ENCODE peak calls at places on chromosomes 11 and 22, in four cellular contexts. P is prostate gland, N is tibial nerve, F is K562. L is an unnamed sample.
A peak's percentile ranks its signal among the peaks of the same experiment; 100 is the strongest.

GRCh38 chr11:108319541-108320145 is 96.8 kb downstream of the ATM start:
- DNase-seq in F (no peak), P (no peak), N (no peak), L (no peak)

GRCh38 chr11:79940165-79940564 is 499.3 kb upstream of the TENM4 start:
- DNase-seq in F (no peak), P (peak; percentile 9), N (no peak), L (no peak)

GRCh38 chr22:20514658-20515406 is 7.4 kb downstream of the MED15 start:
- DNase-seq in F (no peak), N (no peak), P (no peak), L (no peak)

GRCh38 chr11:19739872-19740271 is 27.2 kb downstream of the NAV2 start:
- DNase-seq in P (no peak), F (peak; percentile 5), N (no peak), L (no peak)

GRCh38 chr11:78229106-78229505 is 40.4 kb downstream of the USP35 start:
- DNase-seq in F (no peak), N (no peak), P (no peak), L (peak; percentile 62)

GRCh38 chr22:33923660-33924246 is 3.5 kb upstream of the LARGE1 start:
- DNase-seq in P (peak; percentile 74), F (peak; percentile 58), N (peak; percentile 33), L (no peak)

GRCh38 chr22:29427176-29427760 is 11.1 kb upstream of the RFPL1 start:
- DNase-seq in P (no peak), N (no peak), F (no peak), L (peak; percentile 53)

GRCh38 chr11:121514401-121514981 is 61.7 kb upstream of the SORL1-AS1 start:
- DNase-seq in F (no peak), P (no peak), N (no peak), L (no peak)

GRCh38 chr22:29166180-29166579 is 39.5 kb upstream of the EMID1 start:
- DNase-seq in P (no peak), N (no peak), F (no peak), L (no peak)

GRCh38 chr11:877565-877964 is 33.0 kb downstream of the CHID1 start:
- DNase-seq in N (no peak), P (no peak), F (peak; percentile 91), L (no peak)

GRCh38 chr11:19723572-19724342 is 11.1 kb downstream of the NAV2 start:
- DNase-seq in N (no peak), F (no peak), P (peak; percentile 81), L (no peak)

GRCh38 chr22:49934891-49935557 is 16.6 kb downstream of the CRELD2 start:
- DNase-seq in F (peak; percentile 84), N (peak; percentile 62), P (peak; percentile 76), L (peak; percentile 94)

GRCh38 chr11:67581469-67581868 is 2.1 kb upstream of the GSTP1 start:
- DNase-seq in P (peak; percentile 32), N (no peak), F (no peak), L (no peak)

GRCh38 chr22:24975813-24976341 is 23.4 kb downstream of the KIAA1671 start:
- DNase-seq in F (no peak), P (peak; percentile 37), N (peak; percentile 81), L (no peak)

GRCh38 chr22:24976442-24977218 is 24.1 kb downstream of the KIAA1671 start:
- DNase-seq in P (peak; percentile 69), N (no peak), F (no peak), L (no peak)

GRCh38 chr22:24981066-24981465 is 28.6 kb downstream of the KIAA1671 start:
- DNase-seq in F (no peak), P (no peak), N (no peak), L (no peak)

GRCh38 chr22:24977370-24978230 is 25.1 kb downstream of the KIAA1671 start:
- DNase-seq in P (peak; percentile 66), N (peak; percentile 55), F (no peak), L (no peak)

DNA sequence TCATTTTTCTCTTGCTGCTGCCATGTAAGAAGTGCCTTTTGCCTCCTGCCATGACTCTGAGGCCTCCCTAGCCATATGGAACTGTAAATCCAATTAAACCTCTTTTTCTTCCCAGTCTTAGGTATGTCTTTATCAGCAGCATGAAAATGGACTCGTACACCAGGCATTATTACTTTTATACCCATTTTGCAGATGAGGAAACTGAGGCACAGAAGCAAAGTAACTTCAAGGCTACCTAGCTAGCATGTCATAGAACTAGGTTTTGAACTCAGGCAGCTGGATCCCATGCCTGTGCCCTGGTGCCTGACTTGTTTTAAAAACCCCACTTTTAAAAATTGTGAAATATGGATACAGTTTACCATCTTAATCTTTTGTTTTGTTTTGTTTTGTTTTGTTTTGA is 25.8 kb downstream of the KIAA1671 start:
- DNase-seq in P (no peak), N (no peak), F (no peak), L (no peak)
- H3K4me3 ChIP-seq in P (no peak overlapping the region), N (no peak overlapping the region), F (no peak overlapping the region), L (no peak overlapping the region)

DNA sequence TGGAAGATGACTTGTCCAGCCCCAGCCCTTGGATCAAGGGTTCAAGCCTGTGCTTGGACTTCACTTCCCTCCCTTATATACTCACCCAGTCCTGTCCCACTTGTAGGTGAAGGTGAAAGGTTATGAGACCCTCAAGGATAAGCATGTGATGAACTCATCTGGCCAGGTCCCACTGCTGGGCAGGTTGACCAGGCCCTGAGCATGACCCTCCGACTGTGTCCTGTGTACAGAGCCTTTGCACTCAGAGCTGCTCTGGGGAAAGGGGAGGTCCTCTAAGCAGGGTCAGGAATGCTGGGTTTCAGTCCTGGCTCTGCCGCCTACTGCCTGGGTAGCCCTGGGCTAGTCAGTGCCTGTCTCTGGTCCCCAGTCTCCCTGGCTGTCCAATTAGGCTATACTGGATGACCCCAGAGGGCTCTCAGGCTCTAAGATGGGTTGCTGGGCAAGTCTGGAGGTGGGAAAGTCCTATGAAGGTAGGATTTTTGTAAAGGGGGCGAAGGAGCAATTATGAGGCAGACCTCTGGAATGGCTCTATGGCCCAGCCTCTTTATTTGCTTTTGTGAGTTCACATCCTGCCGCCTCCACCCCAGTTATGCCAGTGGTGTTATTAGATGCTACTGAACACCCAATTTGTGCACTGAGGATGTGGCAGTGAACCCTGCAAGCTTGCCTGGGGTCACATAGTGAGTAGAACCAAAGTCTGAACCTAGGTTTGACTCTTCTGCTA is 14.1 kb downstream of the DGAT2 start:
- DNase-seq in P (no peak), F (no peak), N (no peak), L (no peak)
- TF ChIP-seq POLR2A in P (no peak), F (no peak), N (no peak), L (no peak)

GRCh38 chr22:46055851-46056168 is 78.8 kb upstream of the WNT7B start:
- DNase-seq in N (no peak), F (no peak), P (no peak), L (no peak)

GRCh38 chr22:46054878-46055158 is 77.9 kb upstream of the WNT7B start:
- DNase-seq in F (no peak), N (peak; percentile 10), P (no peak), L (no peak)

GRCh38 chr22:46054091-46054877 is 77.3 kb upstream of the WNT7B start:
- DNase-seq in P (no peak), N (peak; percentile 58), F (no peak), L (no peak)

GRCh38 chr22:46056169-46057041 is 79.4 kb upstream of the WNT7B start:
- DNase-seq in P (no peak), F (no peak), N (peak; percentile 34), L (no peak)

DNA sequence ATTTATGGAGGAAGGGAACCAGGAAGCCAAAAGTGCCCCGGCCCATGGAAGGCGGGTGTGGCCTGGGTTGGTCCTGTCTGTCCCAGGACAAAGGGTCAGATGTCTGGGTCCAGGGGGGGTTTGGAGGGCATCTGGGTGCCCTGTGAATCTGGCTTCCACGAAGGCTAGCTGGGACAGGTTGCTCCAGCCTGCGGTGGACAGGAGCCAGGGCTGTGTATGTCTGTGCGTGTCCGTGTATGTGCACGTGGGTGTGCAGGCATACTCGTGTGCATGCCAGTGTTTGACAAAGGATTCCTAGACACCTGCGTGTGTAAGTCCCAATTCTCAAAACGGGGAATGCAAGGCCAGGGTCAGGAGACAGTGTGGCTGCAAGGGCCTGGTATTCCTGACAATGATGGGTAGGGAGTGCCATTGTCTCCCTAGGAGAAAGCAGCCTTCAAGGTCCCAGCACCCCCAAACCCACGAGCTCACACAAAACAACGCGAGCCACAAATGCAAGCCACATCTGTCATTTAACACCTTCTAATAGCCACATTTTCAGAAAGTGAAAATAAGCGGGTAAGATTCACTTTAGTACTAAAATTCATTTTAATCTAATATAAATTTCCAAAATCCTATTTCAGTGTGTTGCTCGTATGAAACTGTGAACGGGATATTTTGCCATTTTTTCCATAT is 78.4 kb upstream of the WNT7B start:
- DNase-seq in P (no peak), F (no peak), N (peak; percentile 46), L (no peak)
- H3K4me3 ChIP-seq in P (peak overlapping the region; percentile 61), F (no peak overlapping the region), N (peak overlapping the region; percentile 77), L (peak overlapping the region; percentile 84)

GRCh38 chr22:37817705-37818311 is 5.4 kb upstream of the GALR3 start:
- DNase-seq in F (peak; percentile 82), P (peak; percentile 65), N (peak; percentile 76), L (peak; percentile 96)

GRCh38 chr22:37819100-37819433 is 4.1 kb upstream of the GALR3 start:
- DNase-seq in P (no peak), N (no peak), F (no peak), L (no peak)

GRCh38 chr22:37820350-37820749 is 2.8 kb upstream of the GALR3 start:
- DNase-seq in F (no peak), P (no peak), N (no peak), L (no peak)

GRCh38 chr22:37816543-37817180 is 6.5 kb upstream of the GALR3 start:
- DNase-seq in N (no peak), F (no peak), P (no peak), L (no peak)

GRCh38 chr22:37818397-37819099 is 4.6 kb upstream of the GALR3 start:
- DNase-seq in P (peak; percentile 44), F (no peak), N (no peak), L (no peak)
- TF ChIP-seq POLR2A in P (no peak), F (no peak), N (no peak), L (no peak)

GRCh38 chr22:40679964-40680818 is 907 bp downstream of the MCHR1 start:
- DNase-seq in F (no peak), P (no peak), N (no peak), L (no peak)
- H3K4me3 ChIP-seq in F (no peak overlapping the region), P (no peak overlapping the region), N (no peak overlapping the region), L (no peak overlapping the region)

GRCh38 chr11:120197977-120198376 is 12.9 kb upstream of the OAF start:
- DNase-seq in F (no peak), P (no peak), N (no peak), L (no peak)

GRCh38 chr11:120199613-120200012 is 11.2 kb upstream of the OAF start:
- DNase-seq in N (no peak), F (no peak), P (no peak), L (no peak)

GRCh38 chr11:120198403-120198786 is 12.4 kb upstream of the OAF start:
- DNase-seq in P (no peak), F (no peak), N (no peak), L (no peak)

GRCh38 chr11:120197254-120197891 is 13.5 kb upstream of the OAF start:
- DNase-seq in P (no peak), F (no peak), N (no peak), L (no peak)

DNA sequence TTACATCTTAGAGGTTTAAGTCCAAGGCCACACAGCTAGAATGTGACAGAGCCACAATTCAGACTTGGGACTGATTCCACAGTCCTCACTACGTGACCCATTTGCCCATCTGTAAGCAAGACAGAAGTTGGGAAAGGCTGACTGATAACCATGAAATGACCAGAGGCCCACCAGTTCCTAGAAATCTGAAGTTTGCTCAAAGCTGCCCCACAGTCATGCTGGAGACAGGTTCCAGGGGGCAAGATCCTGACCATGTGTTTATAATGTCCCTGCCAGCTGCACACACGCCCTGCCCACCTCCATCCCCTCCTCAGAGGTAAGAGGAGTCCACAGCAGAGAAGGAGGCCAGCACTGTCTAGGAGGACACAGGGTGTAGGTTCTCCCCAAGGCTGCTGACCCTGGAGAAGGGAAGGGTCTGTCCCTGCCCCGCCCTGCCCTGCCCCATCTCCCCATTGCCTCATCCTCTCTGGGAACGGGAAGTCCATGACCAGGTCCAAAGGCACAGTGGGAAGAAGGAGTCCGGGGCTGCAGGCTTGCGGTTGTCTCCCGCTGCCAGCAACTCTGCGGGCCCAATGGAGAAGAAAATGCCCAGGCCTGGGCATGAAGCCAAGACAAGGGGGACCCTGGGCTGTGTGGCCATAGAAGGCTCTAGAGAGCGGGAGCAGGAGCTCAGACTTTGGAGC is 11.9 kb upstream of the OAF start:
- DNase-seq in N (no peak), P (no peak), F (no peak), L (no peak)
- TF ChIP-seq POLR2A in N (no peak), P (no peak), F (no peak), L (no peak)

L was measured in esophagus muscularis mucosa.